ENCODE peak calls at places on chromosome 3, in six cellular contexts. S is H7, F is HL-60, N is NCI-H460, X is left ventricle myocardium superior, R is HT1080. D is an unnamed sample.

GRCh38 chr3:101377796-101378195 is 57.4 kb upstream of the IMPG2 start:
- DNase-seq in S (no peak), F (no peak), N (no peak), X (no peak), R (no peak), D (no peak)

GRCh38 chr3:48919215-48920138 is 835 bp downstream of the ARIH2 start:
- DNase-seq in S (peak; percentile 71), F (peak; percentile 54), N (no peak), X (peak; percentile 62), R (peak; percentile 81), D (peak; percentile 56)

GRCh38 chr3:122560680-122561079 is 3.4 kb downstream of the PARP9 start:
- DNase-seq in S (peak; percentile 40), F (no peak), N (peak; percentile 34), X (no peak), R (peak; percentile 81), D (no peak)

GRCh38 chr3:179546814-179547241 is 15.9 kb upstream of the ACTL6A start:
- DNase-seq in S (no peak), F (no peak), N (no peak), X (no peak), R (no peak), D (no peak)

GRCh38 chr3:165192610-165193192 is 3.5 kb downstream of the SLITRK3 start:
- DNase-seq in S (peak; percentile 61), F (no peak), N (no peak), X (no peak), R (no peak), D (no peak)

GRCh38 chr3:142269777-142270176 is 44.4 kb upstream of the GK5 start:
- DNase-seq in S (no peak), F (no peak), N (no peak), X (no peak), R (no peak), D (no peak)

GRCh38 chr3:17546500-17546899 is 195.9 kb downstream of the TBC1D5 start:
- DNase-seq in S (no peak), F (no peak), N (no peak), X (peak; percentile 47), R (no peak), D (no peak)

GRCh38 chr3:65425880-65426279 is 612.8 kb downstream of the MAGI1 start:
- DNase-seq in S (no peak), F (no peak), N (no peak), X (no peak), R (peak; percentile 18), D (no peak)

GRCh38 chr3:31634485-31634884 is 101.8 kb downstream of the STT3B start:
- DNase-seq in S (no peak), F (no peak), N (no peak), X (no peak), R (peak; percentile 11), D (no peak)

GRCh38 chr3:126294211-126294801 is 62.9 kb downstream of the KLF15 start:
- DNase-seq in S (no peak), F (no peak), N (no peak), X (no peak), R (no peak), D (no peak)

GRCh38 chr3:108486910-108487309 is 23.5 kb downstream of the MYH15 start:
- DNase-seq in S (no peak), F (no peak), N (no peak), X (peak; percentile 41), R (peak; percentile 78), D (no peak)

GRCh38 chr3:28901029-28901428 is 379.8 kb upstream of the RBMS3 start:
- DNase-seq in S (no peak), F (no peak), N (no peak), X (no peak), R (no peak), D (no peak)

GRCh38 chr3:33211444-33211843 is 7.2 kb downstream of the SUSD5 start:
- DNase-seq in S (no peak), F (no peak), N (peak; percentile 43), X (no peak), R (peak; percentile 91), D (no peak)

GRCh38 chr3:129343643-129344360 is 65.1 kb downstream of the HMCES start:
- DNase-seq in S (peak; percentile 94), F (peak; percentile 16), N (peak; percentile 14), X (peak; percentile 72), R (no peak), D (no peak)

GRCh38 chr3:48432411-48433371 is 2.8 kb upstream of the PLXNB1 start:
- DNase-seq in S (peak; percentile 84), F (no peak), N (no peak), X (no peak), R (no peak), D (no peak)

GRCh38 chr3:87173071-87173470 is 54.0 kb upstream of the CHMP2B start:
- DNase-seq in S (no peak), F (no peak), N (no peak), X (no peak), R (no peak), D (no peak)

GRCh38 chr3:119795849-119796248 is 13.9 kb downstream of the NR1I2 start:
- DNase-seq in S (no peak), F (no peak), N (no peak), X (no peak), R (no peak), D (no peak)

GRCh38 chr3:194494951-194495374 is 8.2 kb upstream of the ATP13A3 start:
- DNase-seq in S (no peak), F (no peak), N (no peak), X (peak; percentile 48), R (no peak), D (no peak)

GRCh38 chr3:144879701-144880100 is 908.1 kb downstream of the DIPK2A start:
- DNase-seq in S (no peak), F (no peak), N (no peak), X (no peak), R (no peak), D (no peak)

GRCh38 chr3:50652709-50653108 is 22.0 kb upstream of the DOCK3 start:
- DNase-seq in S (peak; percentile 76), F (no peak), N (no peak), X (peak; percentile 57), R (peak; percentile 56), D (no peak)

GRCh38 chr3:73661262-73661661 is 36.5 kb upstream of the PDZRN3 start:
- DNase-seq in S (no peak), F (no peak), N (no peak), X (no peak), R (peak; percentile 57), D (no peak)

GRCh38 chr3:182763896-182764295 is 29.4 kb upstream of the ATP11B start:
- DNase-seq in S (no peak), F (no peak), N (no peak), X (no peak), R (no peak), D (no peak)

GRCh38 chr3:136535906-136536305 is 216.3 kb downstream of the STAG1 start:
- DNase-seq in S (no peak), F (no peak), N (no peak), X (no peak), R (peak; percentile 33), D (no peak)

GRCh38 chr3:11764931-11765363 is 81.7 kb downstream of the TAMM41 start:
- DNase-seq in S (no peak), F (peak; percentile 8), N (no peak), X (no peak), R (peak; percentile 99), D (no peak)

GRCh38 chr3:141452045-141452444 is 34.8 kb upstream of the RASA2 start:
- DNase-seq in S (no peak), F (peak; percentile 53), N (peak; percentile 40), X (no peak), R (peak; percentile 64), D (no peak)

GRCh38 chr3:141659821-141660597 is 78.1 kb upstream of the RNF7 start:
- DNase-seq in S (peak; percentile 81), F (no peak), N (peak; percentile 13), X (peak; percentile 80), R (peak; percentile 52), D (no peak)

GRCh38 chr3:98073486-98073885 is 13.5 kb upstream of the OR5AC2 start:
- DNase-seq in S (no peak), F (no peak), N (no peak), X (no peak), R (no peak), D (no peak)

GRCh38 chr3:59482684-59483083 is 432.9 kb upstream of the CFAP20DC start:
- DNase-seq in S (no peak), F (no peak), N (no peak), X (no peak), R (no peak), D (no peak)

GRCh38 chr3:171225698-171226097 is 199.2 kb upstream of the SLC2A2 start:
- DNase-seq in S (no peak), F (no peak), N (no peak), X (no peak), R (no peak), D (no peak)